ENCODE peak calls at places on chromosomes 5 and 9, in five cellular contexts. O is endothelial cell, H is lower leg skin, A is neural progenitor cell, D is progenitor cell of endocrine pancreas. R is an unnamed sample.

GRCh38 chr9:35518981-35519679 is 29.2 kb downstream of the RUSC2 start:
- DNase-seq in D (no peak), A (no peak), H (no peak), O (no peak), R (no peak)

GRCh38 chr5:134135091-134135655 is 20.7 kb downstream of the TCF7 start:
- DNase-seq in A (no peak), O (no peak), H (no peak), D (no peak), R (peak; percentile 3)

GRCh38 chr5:149641000-149641576 is 59.8 kb downstream of the ARHGEF37 start:
- DNase-seq in A (no peak), O (no peak), D (no peak), H (peak; percentile 86), R (no peak)

GRCh38 chr9:22108581-22109370 is 99.7 kb upstream of the CDKN2B start:
- DNase-seq in D (no peak), H (no peak), A (no peak), O (no peak), R (no peak)

GRCh38 chr5:98994636-98995035 is 65.8 kb upstream of the CHD1 start:
- DNase-seq in A (no peak), O (no peak), D (no peak), H (no peak), R (no peak)

GRCh38 chr5:139363937-139364336 is 19.2 kb downstream of the SLC23A1 start:
- DNase-seq in O (no peak), H (peak; percentile 6), A (no peak), D (no peak), R (no peak)

GRCh38 chr5:54616031-54616430 is 98.5 kb downstream of the SNX18 start:
- DNase-seq in H (peak; percentile 88), O (no peak), A (no peak), D (no peak), R (no peak)

GRCh38 chr9:108768739-108769138 is 87.0 kb downstream of the ACTL7B start:
- DNase-seq in H (no peak), D (no peak), A (no peak), O (no peak), R (no peak)

GRCh38 chr5:110354341-110354740 is 372.1 kb downstream of the TMEM232 start:
- DNase-seq in H (no peak), A (no peak), O (no peak), D (no peak), R (no peak)

GRCh38 chr9:94108584-94108983 is 24.3 kb downstream of the PTPDC1 start:
- DNase-seq in H (no peak), D (no peak), A (no peak), O (peak; percentile 8), R (no peak)

GRCh38 chr5:141843156-141843927 is 34.9 kb downstream of the PCDH1 start:
- DNase-seq in A (no peak), O (no peak), D (no peak), H (no peak), R (no peak)

GRCh38 chr5:113020461-113021273 is 44.1 kb downstream of the DCP2 start:
- DNase-seq in H (no peak), O (no peak), A (no peak), D (no peak), R (no peak)

GRCh38 chr5:144915452-144915851 is 744.8 kb downstream of the KCTD16 start:
- DNase-seq in A (no peak), H (no peak), D (no peak), O (no peak), R (no peak)

GRCh38 chr5:97297063-97297715 is 114.1 kb upstream of the RIOK2 start:
- DNase-seq in A (peak; percentile 89), D (peak; percentile 25), O (peak; percentile 39), H (no peak), R (peak; percentile 44)

GRCh38 chr5:72412283-72413055 is 92.3 kb downstream of the PTCD2 start:
- DNase-seq in A (no peak), O (no peak), D (no peak), H (no peak), R (no peak)
- TF ChIP-seq CTCF in A (peak; percentile 12), O (no peak), D (no peak), H (no peak), R (no peak)

GRCh38 chr5:151021771-151022170 is 1.4 kb downstream of the GPX3 start:
- DNase-seq in H (no peak), A (no peak), O (no peak), D (no peak), R (no peak)

GRCh38 chr5:151023651-151024050 is 3.3 kb downstream of the GPX3 start:
- DNase-seq in A (no peak), O (no peak), H (no peak), D (no peak), R (no peak)

GRCh38 chr5:151024440-151024839 is 4.0 kb downstream of the GPX3 start:
- DNase-seq in O (no peak), D (no peak), H (no peak), A (no peak), R (no peak)

GRCh38 chr5:151022511-151023018 is 2.2 kb downstream of the GPX3 start:
- DNase-seq in A (no peak), D (no peak), H (no peak), O (no peak), R (no peak)

GRCh38 chr5:151023047-151023615 is 2.7 kb downstream of the GPX3 start:
- DNase-seq in A (no peak), O (no peak), D (no peak), H (no peak), R (no peak)
- TF ChIP-seq CTCF in A (no peak), O (no peak), D (no peak), H (no peak), R (no peak)

GRCh38 chr9:73494894-73495293 is 343.2 kb downstream of the ANXA1 start:
- DNase-seq in A (no peak), O (no peak), H (no peak), D (no peak), R (no peak)
- TF ChIP-seq CTCF in A (no peak), O (no peak), H (no peak), D (no peak), R (no peak)

GRCh38 chr9:86407022-86407421 is 52.8 kb upstream of the TUT7 start:
- DNase-seq in O (no peak), D (no peak), A (no peak), H (no peak), R (no peak)
- TF ChIP-seq CTCF in O (no peak), D (no peak), A (no peak), H (no peak), R (no peak)

DNA sequence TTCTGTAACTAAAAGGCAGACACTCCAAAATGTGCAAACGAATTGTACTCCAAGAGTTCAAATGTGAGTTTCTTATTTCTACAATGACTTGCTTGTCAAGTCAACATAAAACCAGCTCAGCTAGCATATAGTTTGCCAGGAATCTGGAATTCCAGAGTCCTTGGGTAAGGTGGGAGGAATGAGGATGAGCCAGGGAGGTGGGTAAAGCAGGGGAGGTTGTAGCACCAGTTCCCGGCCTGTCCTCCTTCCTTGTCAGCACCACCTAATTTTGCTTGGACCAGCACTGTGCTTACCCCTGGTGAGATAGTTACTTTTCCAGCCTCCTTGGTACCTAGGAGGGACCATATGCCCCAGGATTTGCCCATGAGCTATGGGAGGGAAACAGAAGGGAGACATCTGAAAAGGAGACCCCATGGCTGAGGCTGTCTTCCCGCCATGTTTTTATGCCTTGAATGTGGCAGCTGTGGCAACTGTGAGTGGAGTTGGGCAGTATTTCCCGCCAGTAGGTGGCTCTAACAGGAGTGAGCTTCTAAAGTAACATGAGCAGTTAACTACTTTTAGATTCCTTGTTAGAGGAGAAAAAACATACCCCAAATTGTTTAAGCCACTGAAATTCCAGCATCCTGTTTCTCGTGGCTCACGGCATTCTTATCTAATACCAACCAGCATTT is 302.5 kb downstream of the TENT4A start:
- DNase-seq in D (no peak), A (peak; percentile 33), H (no peak), O (peak; percentile 10), R (no peak)
- TF ChIP-seq CTCF in D (peak; percentile 44), A (peak; percentile 52), H (no peak), O (no peak), R (no peak)

R was measured in glutamatergic neuron.